ENCODE peak calls at places on chromosomes 13 and 19, in five cellular contexts. R is HFF-Myc, Z is GM23338, S is dorsolateral prefrontal cortex, V is endothelial cell. O is an unnamed sample.

GRCh38 chr13:74171621-74172020 is 37.4 kb upstream of the KLF12 start:
- DNase-seq in R (no peak), V (no peak), Z (no peak), S (no peak), O (no peak)

GRCh38 chr13:87524775-87525174 is 146.4 kb upstream of the SLITRK5 start:
- DNase-seq in S (no peak), V (no peak), R (no peak), Z (no peak), O (no peak)

GRCh38 chr19:3821857-3822364 is 35.7 kb upstream of the MATK start:
- DNase-seq in V (peak), R (no peak), S (no peak), Z (peak), O (peak)

GRCh38 chr19:5989388-5990074 is 11.6 kb upstream of the RANBP3 start:
- DNase-seq in R (no peak), Z (no peak), S (no peak), V (no peak), O (no peak)

GRCh38 chr13:113029487-113030258 is 60.7 kb downstream of the MCF2L start:
- DNase-seq in R (no peak), Z (peak), S (no peak), V (peak), O (peak)

GRCh38 chr19:52248256-52248655 is 21.1 kb upstream of the ZNF766 start:
- DNase-seq in S (no peak), Z (peak), V (peak), R (no peak), O (peak)

GRCh38 chr13:49585220-49586157 is at the start of gene RCBTB1:
- DNase-seq in S (peak), V (peak), R (no peak), Z (peak), O (peak)

GRCh38 chr19:9075064-9075964 is 11.5 kb upstream of the OR1M1 start:
- DNase-seq in S (peak), V (no peak), Z (peak), R (peak), O (peak)

GRCh38 chr13:40377783-40378182 is 288.7 kb downstream of the FOXO1 start:
- DNase-seq in V (no peak), S (no peak), R (no peak), Z (no peak), O (peak)

GRCh38 chr13:51524312-51524711 is 60.0 kb upstream of the WDFY2 start:
- DNase-seq in R (no peak), S (no peak), V (no peak), Z (no peak), O (no peak)

GRCh38 chr13:100399455-100399854 is 189.1 kb downstream of the GGACT start:
- DNase-seq in Z (no peak), V (no peak), R (no peak), S (no peak), O (no peak)

GRCh38 chr13:108427355-108427754 is 157.8 kb downstream of the TNFSF13B start:
- DNase-seq in S (no peak), V (no peak), Z (no peak), R (no peak), O (no peak)
- TF ChIP-seq CTCF in S (no peak), V (no peak), Z (no peak), R (no peak), O (no peak)

DNA sequence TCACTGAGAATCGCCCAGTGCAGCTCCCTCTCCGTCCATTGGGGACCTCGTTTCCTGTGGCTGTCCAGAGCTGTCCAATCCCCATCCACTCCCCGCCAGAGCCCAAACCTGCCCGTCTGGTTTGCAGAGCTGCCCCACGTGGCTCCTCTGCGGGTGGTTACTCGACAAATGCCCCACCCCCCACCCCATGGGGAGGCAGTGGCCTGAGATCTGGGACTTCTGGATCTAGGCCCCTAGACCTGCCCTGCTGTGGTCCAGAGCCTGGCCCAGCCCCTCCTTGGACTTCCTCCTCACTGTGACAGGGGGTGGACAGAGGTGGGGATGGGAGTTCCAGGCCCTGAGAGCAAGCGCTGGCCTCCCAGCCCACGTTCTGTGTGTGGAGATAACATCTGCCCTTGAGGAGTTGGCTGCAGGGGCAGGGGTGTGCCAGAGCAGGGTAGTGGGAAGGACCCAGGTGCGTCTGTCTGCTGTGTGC is 29.1 kb downstream of the PAK4 start:
- DNase-seq in R (no peak), V (no peak), S (no peak), Z (peak), O (no peak)
- TF ChIP-seq CTCF in R (no peak), V (no peak), S (no peak), Z (peak), O (no peak)

DNA sequence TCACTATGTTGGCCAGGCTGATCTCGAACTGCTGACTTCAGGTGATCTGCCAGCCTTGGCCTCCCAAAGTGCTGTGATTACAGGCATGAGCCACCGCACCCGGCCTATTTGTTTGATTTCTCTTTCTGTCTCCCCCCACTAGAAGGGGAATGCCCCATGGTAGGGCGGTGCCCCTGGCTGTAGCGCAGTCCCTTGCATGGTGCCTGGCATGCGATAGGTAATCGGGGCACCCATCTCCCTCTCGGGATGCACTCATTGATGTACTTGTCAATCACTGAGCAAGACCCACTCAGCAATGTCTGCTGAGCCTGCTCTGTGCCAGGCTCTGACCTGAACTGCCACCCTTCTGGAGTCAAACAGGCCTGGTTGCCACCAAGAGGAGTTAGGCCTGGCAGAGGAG is 19.8 kb downstream of the DNM2 start:
- DNase-seq in V (no peak), S (no peak), R (no peak), Z (no peak), O (no peak)
- TF ChIP-seq CTCF in V (no peak), S (no peak), R (no peak), Z (no peak), O (no peak)

GRCh38 chr13:27712421-27712820 is 79.9 kb upstream of the GSX1 start:
- DNase-seq in Z (no peak), V (no peak), S (no peak), R (no peak), O (peak)
- TF ChIP-seq CTCF in Z (no peak), V (no peak), S (peak), R (peak), O (no peak)

GRCh38 chr19:1739960-1740629 is 13.2 kb upstream of the ONECUT3 start:
- DNase-seq in R (no peak), V (no peak), S (no peak), Z (no peak), O (no peak)
- TF ChIP-seq CTCF in R (no peak), V (no peak), S (no peak), Z (no peak), O (no peak)

O was measured in activated CD8-positive, alpha-beta T cell treated with anti-CD3 and anti-CD28 coated beads for 36 hours.